ENCODE peak calls at places on chromosomes 16 and 17, in five cellular contexts. K is activated B cell treated with CpG ODN at 0.5 μM for 24 hours; Y is naive B cell; C is NCI-H1092; N is activated naive CD4-positive, alpha-beta T cell treated with anti-CD3 and anti-CD28 coated beads, Interleukin-2, amount 10 ng/mL, durations not matched to agents 7 days and 5 days. I is an unnamed sample.

GRCh38 chr17:73765824-73766563 is 121.7 kb upstream of the SDK2 start:
- DNase-seq in K (no peak), N (no peak), Y (no peak), C (peak; percentile 58), I (no peak)

GRCh38 chr16:57092786-57093301 is 461 bp downstream of the CPNE2 start:
- DNase-seq in Y (peak; percentile 47), C (no peak), K (peak; percentile 63), N (peak; percentile 60), I (no peak)

GRCh38 chr16:25747160-25747758 is 55.5 kb downstream of the HS3ST4 start:
- DNase-seq in K (no peak), Y (no peak), N (peak; percentile 54), C (no peak), I (no peak)

GRCh38 chr16:77480671-77481315 is 46.0 kb upstream of the ADAMTS18 start:
- DNase-seq in K (no peak), C (no peak), Y (no peak), N (no peak), I (no peak)

GRCh38 chr17:80005360-80006338 is 30.0 kb downstream of the TBC1D16 start:
- DNase-seq in K (peak; percentile 57), C (no peak), Y (peak; percentile 60), N (peak; percentile 62), I (peak; percentile 12)

GRCh38 chr16:2455081-2455845 is 4.6 kb upstream of the TEDC2 start:
- DNase-seq in C (no peak), N (no peak), K (no peak), Y (no peak), I (no peak)

GRCh38 chr17:20189322-20189721 is 180.2 kb downstream of the SPECC1 start:
- DNase-seq in Y (no peak), N (no peak), C (no peak), K (no peak), I (no peak)

GRCh38 chr17:43011728-43012472 is 5.3 kb downstream of the IFI35 start:
- DNase-seq in Y (no peak), N (no peak), K (no peak), C (no peak), I (no peak)

GRCh38 chr17:69335018-69335417 is 8.1 kb upstream of the ABCA5 start:
- DNase-seq in C (no peak), K (no peak), Y (no peak), N (no peak), I (peak; percentile 50)

GRCh38 chr16:59886021-59886420 is 1151.9 kb upstream of the GOT2 start:
- DNase-seq in Y (no peak), C (no peak), K (no peak), N (no peak), I (no peak)

GRCh38 chr17:81400939-81401726 is 5.9 kb downstream of the BAHCC1 start:
- DNase-seq in C (no peak), N (no peak), Y (no peak), K (no peak), I (no peak)

GRCh38 chr16:81097230-81097629 is 1.0 kb upstream of the GCSH start:
- DNase-seq in Y (no peak), C (no peak), N (no peak), K (no peak), I (no peak)

GRCh38 chr17:78082988-78083387 is 45.6 kb downstream of the TMC6 start:
- DNase-seq in C (no peak), N (no peak), Y (no peak), K (no peak), I (no peak)

GRCh38 chr17:58189436-58190146 is 2.9 kb upstream of the EPX start:
- DNase-seq in Y (no peak), N (no peak), K (no peak), C (no peak), I (peak; percentile 38)

GRCh38 chr16:19691161-19691850 is 26.7 kb downstream of the KNOP1 start:
- DNase-seq in Y (no peak), K (no peak), C (no peak), N (no peak), I (no peak)

GRCh38 chr17:69450131-69450530 is 35.6 kb downstream of the MAP2K6 start:
- DNase-seq in C (no peak), N (no peak), Y (no peak), K (no peak), I (no peak)